ENCODE peak calls at places on chromosomes 13 and 19, in four cellular contexts. C is ovary, K is psoas muscle, S is suprapubic skin. X is an unnamed sample. For H3K36me3, the result is how much of the 10 kb centered on the place peaks cover.

GRCh38 chr13:69565334-69565733 is 542.3 kb upstream of the ATXN8OS start:
- DNase-seq in C (no peak), K (no peak), S (no peak), X (peak)

GRCh38 chr13:74773263-74773662 is 639.1 kb upstream of the KLF12 start:
- DNase-seq in C (no peak), K (no peak), S (no peak), X (no peak)

GRCh38 chr13:51811920-51812328 is 8.0 kb upstream of the DHRS12 start:
- DNase-seq in C (no peak), K (no peak), S (no peak), X (no peak)

GRCh38 chr19:50203281-50204080 is at the start of gene MYH14:
- DNase-seq in C (peak), K (peak), S (peak), X (peak)

GRCh38 chr19:18502236-18502632 is 19.6 kb downstream of the ELL start:
- DNase-seq in C (no peak), K (no peak), S (no peak), X (no peak)

GRCh38 chr13:82976499-82976898 is 905.8 kb downstream of the SLITRK1 start:
- DNase-seq in C (no peak), K (no peak), S (no peak), X (no peak)

GRCh38 chr13:21625366-21625765 is 21.4 kb upstream of the MICU2 start:
- DNase-seq in C (no peak), K (no peak), S (no peak), X (peak)

GRCh38 chr13:19601749-19602725 is 31.4 kb upstream of the MPHOSPH8 start:
- DNase-seq in C (peak), K (peak), S (no peak), X (peak)

GRCh38 chr19:10009269-10009665 is 1.0 kb downstream of the COL5A3 start:
- DNase-seq in C (peak), K (peak), S (peak), X (peak)

GRCh38 chr19:20503536-20503935 is 62.0 kb downstream of the ZNF737 start:
- DNase-seq in C (no peak), K (no peak), S (no peak), X (no peak)

GRCh38 chr13:63307239-63307638 is 1891.6 kb upstream of the PCDH20 start:
- DNase-seq in C (no peak), K (no peak), S (no peak), X (no peak)

GRCh38 chr13:111623170-111623569 is 302.7 kb downstream of the TEX29 start:
- DNase-seq in C (no peak), K (no peak), S (no peak), X (no peak)

GRCh38 chr13:29991343-29991742 is 140.9 kb upstream of the UBL3 start:
- DNase-seq in C (no peak), K (no peak), S (no peak), X (no peak)

DNA sequence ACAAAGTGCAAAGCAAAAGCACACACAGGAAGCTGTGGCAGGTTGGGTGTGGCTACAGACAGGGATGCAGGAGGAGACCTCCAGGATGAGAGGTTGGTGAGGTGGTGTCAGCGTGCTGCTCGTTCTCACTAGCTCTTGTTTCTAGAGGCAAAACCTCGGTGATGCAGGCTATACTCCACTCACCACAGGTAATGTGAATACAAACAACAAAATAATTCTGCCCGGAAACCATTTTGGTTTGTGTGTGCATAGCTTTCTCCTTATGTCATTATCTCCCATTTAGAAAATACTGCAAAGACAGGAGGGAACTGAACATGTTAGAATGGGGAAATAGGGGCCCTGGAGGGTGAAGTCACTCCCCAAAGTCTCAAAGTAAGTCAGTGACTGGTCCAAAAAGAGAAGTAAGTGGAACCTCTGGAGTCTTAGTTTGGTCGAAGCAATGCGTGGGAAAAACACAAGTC is 9.4 kb downstream of the LCP1 start:
- DNase-seq in C (no peak), K (no peak), S (no peak), X (no peak)
- H3K36me3 ChIP-seq in C (under half), K (under half), S (under half), X (under half)

DNA sequence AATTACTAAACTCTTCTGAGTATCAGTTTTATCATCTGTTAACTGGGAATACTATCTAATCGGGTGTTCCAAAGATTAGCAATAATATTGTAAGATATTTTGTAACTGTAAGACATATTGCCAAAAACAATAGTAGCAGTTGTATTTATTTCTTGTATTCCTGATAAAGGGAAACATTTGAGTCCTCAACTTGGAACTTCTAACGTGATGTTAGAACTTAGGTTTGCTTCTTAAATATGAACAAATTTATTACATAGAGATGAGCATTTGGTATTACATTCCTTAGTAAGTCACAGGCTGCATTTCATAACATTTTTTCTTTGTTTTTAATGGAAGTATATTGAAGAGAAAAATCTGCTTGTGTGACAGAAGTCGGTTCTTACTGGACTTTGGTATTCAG is 225.3 kb downstream of the NALCN start:
- DNase-seq in C (no peak), K (no peak), S (no peak), X (no peak)
- H3K36me3 ChIP-seq in C (under half), K (under half), S (under half), X (under half)

GRCh38 chr19:58084596-58085347 is 13.3 kb downstream of the ZSCAN18 start:
- DNase-seq in C (no peak), K (no peak), S (no peak), X (peak)
- H3K36me3 ChIP-seq in C (under half), K (under half), S (half or more), X (under half)

DNA sequence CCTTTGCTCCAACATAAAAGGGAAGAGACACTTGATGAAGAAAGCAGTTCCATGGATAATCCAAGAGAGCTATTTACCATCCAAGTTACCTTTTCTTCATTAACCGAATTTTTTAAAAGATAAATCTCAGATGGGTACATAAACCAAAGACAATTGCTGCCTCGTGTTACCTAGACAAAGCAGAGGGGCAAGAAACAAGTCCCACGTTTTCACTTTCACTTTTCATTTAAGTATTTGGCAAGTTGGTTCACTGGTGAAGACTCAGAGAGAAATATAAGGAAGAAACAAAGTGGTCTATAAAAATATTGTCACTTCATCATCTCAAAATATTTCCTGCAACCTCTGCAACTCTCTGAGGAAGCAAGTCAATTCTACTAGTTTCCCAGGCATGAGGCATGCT is 446.1 kb downstream of the FGF14 start:
- DNase-seq in C (no peak), K (no peak), S (no peak), X (no peak)
- H3K36me3 ChIP-seq in C (under half), K (under half), S (under half), X (under half)

GRCh38 chr19:8462601-8463000 is 17.8 kb downstream of the HNRNPM start:
- DNase-seq in C (no peak), K (no peak), S (no peak), X (no peak)

GRCh38 chr19:8466018-8466417 is 21.2 kb downstream of the HNRNPM start:
- DNase-seq in C (no peak), K (no peak), S (no peak), X (no peak)

GRCh38 chr19:8463343-8463742 is 18.6 kb downstream of the HNRNPM start:
- DNase-seq in C (no peak), K (no peak), S (no peak), X (no peak)

GRCh38 chr19:8468761-8469458 is 24.1 kb downstream of the HNRNPM start:
- DNase-seq in C (no peak), K (no peak), S (no peak), X (no peak)

DNA sequence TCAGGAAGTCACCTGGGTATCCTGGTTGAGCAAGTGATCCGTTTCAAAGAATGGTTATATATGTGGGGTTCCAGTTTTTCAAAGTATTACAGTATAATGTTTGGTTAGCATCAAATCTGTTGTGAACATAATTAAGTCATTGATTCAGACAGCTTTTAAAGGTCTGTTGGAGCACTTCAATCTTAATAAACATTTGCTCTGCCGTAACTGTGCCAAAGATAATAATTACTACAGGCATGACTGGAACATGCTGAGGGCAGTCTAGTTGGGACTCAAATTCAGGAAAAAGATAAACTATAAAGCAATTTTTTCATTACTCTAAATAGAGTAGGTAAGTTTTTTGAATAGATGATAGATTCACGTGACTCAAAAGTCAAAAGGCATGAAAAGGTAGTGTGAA is 23.3 kb downstream of the HNRNPM start:
- DNase-seq in C (no peak), K (no peak), S (no peak), X (no peak)
- H3K36me3 ChIP-seq in C (under half), K (under half), S (half or more), X (half or more)

DNA sequence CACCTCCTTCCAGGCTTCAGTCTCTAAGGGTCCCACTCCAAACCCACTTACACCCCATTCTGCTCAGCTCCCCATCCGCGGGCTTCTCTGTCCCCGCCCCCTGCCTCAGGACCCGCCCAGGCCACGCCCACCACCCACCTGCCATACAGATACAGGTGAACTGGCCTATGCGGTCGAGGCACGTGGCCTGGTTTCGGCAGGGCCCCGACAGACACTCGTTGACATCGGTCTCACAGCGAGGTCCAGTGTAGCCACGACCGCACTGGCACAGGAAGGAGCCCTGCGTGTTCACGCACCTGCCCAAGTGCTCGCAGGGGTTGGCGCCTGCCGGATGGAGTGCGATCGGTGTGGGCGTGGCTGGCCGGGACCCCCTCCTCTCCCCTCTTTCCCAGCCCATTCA is 11.9 kb downstream of the NOTCH3 start:
- DNase-seq in C (no peak), K (no peak), S (no peak), X (peak)
- H3K36me3 ChIP-seq in C (under half), K (under half), S (half or more), X (under half)

DNA sequence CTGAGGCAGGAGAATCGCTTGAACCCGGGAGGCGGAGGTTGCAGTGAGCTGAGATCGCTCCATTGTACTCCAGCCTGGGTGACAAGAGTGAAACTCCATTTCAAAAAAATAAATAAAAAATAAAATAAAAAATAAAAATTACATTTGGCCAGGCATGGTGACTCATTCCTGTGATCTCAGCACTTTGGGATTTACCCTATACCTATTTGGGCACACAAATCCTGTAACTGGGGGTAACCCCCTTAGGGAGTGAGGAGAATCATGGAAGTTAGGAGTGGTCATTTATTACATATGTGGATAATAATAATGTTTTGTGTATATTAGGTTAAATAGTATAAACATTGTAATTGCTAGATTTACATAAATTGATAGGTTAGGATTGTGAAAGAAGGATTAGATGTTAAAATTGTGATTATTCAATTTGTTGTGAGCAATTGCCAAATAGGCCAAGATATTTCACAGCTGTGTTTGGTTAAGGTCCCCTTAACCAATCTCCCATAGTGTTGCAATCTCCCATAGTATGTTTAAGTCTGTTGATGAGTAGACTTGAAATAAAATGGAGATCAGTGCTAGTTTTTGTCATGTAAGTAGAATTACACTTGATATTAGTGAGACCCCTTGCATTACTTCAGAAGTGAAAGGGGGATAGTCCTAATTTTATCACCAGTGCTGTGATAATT is 30.7 kb downstream of the ZNF844 start:
- DNase-seq in C (no peak), K (no peak), S (no peak), X (no peak)
- H3K36me3 ChIP-seq in C (under half), K (under half), S (under half), X (under half)

X was measured in H7.